ENCODE peak calls at places on chromosome 19, in four cellular contexts. J is GM12878, X is HCT116, K is H1. R is an unnamed sample.

GRCh38 chr19:41641879-41642485 is 15.1 kb upstream of the CEACAM4 start:
- DNase-seq in J (peak; percentile 4), X (peak; percentile 37), K (no peak), R (peak; percentile 54)

GRCh38 chr19:29694166-29694565 is 20.9 kb downstream of the C19orf12 start:
- DNase-seq in J (no peak), X (no peak), K (no peak), R (no peak)

GRCh38 chr19:44891016-44891882 is at the start of gene TOMM40:
- DNase-seq in J (no peak), X (no peak), K (no peak), R (no peak)

GRCh38 chr19:47719047-47719885 is 6.0 kb downstream of the EHD2 start:
- DNase-seq in J (no peak), X (no peak), K (no peak), R (peak; percentile 70)

GRCh38 chr19:41302624-41303351 is 7.2 kb upstream of the CCDC97 start:
- DNase-seq in J (peak; percentile 47), X (no peak), K (no peak), R (no peak)

GRCh38 chr19:35992902-35993765 is 1.9 kb upstream of the SDHAF1 start:
- DNase-seq in J (no peak), X (no peak), K (no peak), R (no peak)

GRCh38 chr19:411723-412355 is 2.9 kb upstream of the C2CD4C start:
- DNase-seq in J (no peak), X (no peak), K (no peak), R (no peak)

GRCh38 chr19:49335071-49335783 is at the start of gene CD37:
- DNase-seq in J (no peak), X (no peak), K (no peak), R (no peak)

GRCh38 chr19:47203254-47203653 is 27.7 kb downstream of the BBC3 start:
- DNase-seq in J (no peak), X (no peak), K (no peak), R (no peak)

GRCh38 chr19:35251456-35251855 is 2.7 kb downstream of the LSR start:
- DNase-seq in J (no peak), X (no peak), K (no peak), R (no peak)

GRCh38 chr19:23946569-23946968 is 31.9 kb downstream of the ZNF726 start:
- DNase-seq in J (no peak), X (no peak), K (no peak), R (no peak)

GRCh38 chr19:41000310-41000737 is 9.2 kb downstream of the CYP2B6 start:
- DNase-seq in J (no peak), X (peak; percentile 73), K (no peak), R (no peak)

GRCh38 chr19:489418-490196 is 6.7 kb upstream of the MADCAM1 start:
- DNase-seq in J (no peak), X (no peak), K (no peak), R (peak; percentile 28)

GRCh38 chr19:45772130-45772880 is 3.3 kb upstream of the SIX5 start:
- DNase-seq in J (no peak), X (no peak), K (no peak), R (no peak)

GRCh38 chr19:27746691-27747380 is 1466.1 kb downstream of the UQCRFS1 start:
- DNase-seq in J (no peak), X (no peak), K (peak; percentile 25), R (no peak)

GRCh38 chr19:41548954-41549688 is 26.8 kb upstream of the CEACAM21 start:
- DNase-seq in J (no peak), X (no peak), K (no peak), R (peak; percentile 89)

GRCh38 chr19:33775731-33776487 is 20.8 kb upstream of the KCTD15 start:
- DNase-seq in J (no peak), X (no peak), K (no peak), R (no peak)

GRCh38 chr19:29546583-29547190 is 20.9 kb downstream of the VSTM2B start:
- DNase-seq in J (no peak), X (no peak), K (no peak), R (no peak)

GRCh38 chr19:48095637-48096175 is 14.9 kb downstream of the PLA2G4C start:
- DNase-seq in J (no peak), X (no peak), K (no peak), R (no peak)

GRCh38 chr19:4851551-4852290 is 15.7 kb downstream of the PLIN3 start:
- DNase-seq in J (no peak), X (no peak), K (peak; percentile 60), R (peak; percentile 53)

GRCh38 chr19:7970716-7971448 is 27.4 kb upstream of the TIMM44 start:
- DNase-seq in J (no peak), X (peak; percentile 8), K (peak; percentile 34), R (peak; percentile 27)

GRCh38 chr19:10863107-10863700 is 8.1 kb upstream of the CARM1 start:
- DNase-seq in J (no peak), X (no peak), K (no peak), R (no peak)

GRCh38 chr19:708154-709141 is at the start of gene PALM:
- DNase-seq in J (no peak), X (no peak), K (no peak), R (no peak)

GRCh38 chr19:11453468-11454341 is 18.3 kb downstream of the PRKCSH start:
- DNase-seq in J (no peak), X (no peak), K (no peak), R (no peak)

GRCh38 chr19:30069535-30070197 is 127.6 kb downstream of the URI1 start:
- DNase-seq in J (no peak), X (no peak), K (no peak), R (no peak)

GRCh38 chr19:52231154-52231565 is 38.2 kb upstream of the ZNF766 start:
- DNase-seq in J (no peak), X (no peak), K (no peak), R (no peak)

GRCh38 chr19:20244356-20244755 is 77.3 kb downstream of the ZNF486 start:
- DNase-seq in J (no peak), X (no peak), K (no peak), R (no peak)

GRCh38 chr19:33186835-33187540 is 7.1 kb upstream of the LRP3 start:
- DNase-seq in J (no peak), X (no peak), K (no peak), R (no peak)

GRCh38 chr19:51065221-51065960 is 499 bp upstream of the KLK13 start:
- DNase-seq in J (no peak), X (no peak), K (no peak), R (no peak)

GRCh38 chr19:51066816-51067215 is 1.9 kb upstream of the KLK13 start:
- DNase-seq in J (no peak), X (no peak), K (no peak), R (no peak)

GRCh38 chr19:51063664-51064063 is 1.2 kb downstream of the KLK13 start:
- DNase-seq in J (no peak), X (no peak), K (no peak), R (no peak)

GRCh38 chr19:51064534-51065220 is at the start of gene KLK13:
- DNase-seq in J (no peak), X (peak; percentile 7), K (peak; percentile 50), R (no peak)

GRCh38 chr19:51066393-51066792 is 1.5 kb upstream of the KLK13 start:
- DNase-seq in J (no peak), X (no peak), K (no peak), R (no peak)
- TF ChIP-seq EZH2 in J (no peak), X (no peak), K (no peak), R (no peak)

GRCh38 chr19:1855828-1856255 is 7.5 kb downstream of the KLF16 start:
- DNase-seq in J (no peak), X (no peak), K (no peak), R (no peak)

GRCh38 chr19:1856345-1856697 is 7.1 kb downstream of the KLF16 start:
- DNase-seq in J (no peak), X (no peak), K (no peak), R (no peak)

GRCh38 chr19:1858412-1859081 is 4.8 kb downstream of the KLF16 start:
- DNase-seq in J (no peak), X (no peak), K (no peak), R (no peak)

GRCh38 chr19:1857648-1858326 is 5.6 kb downstream of the KLF16 start:
- DNase-seq in J (no peak), X (no peak), K (no peak), R (no peak)

GRCh38 chr19:1856698-1857603 is 6.4 kb downstream of the KLF16 start:
- DNase-seq in J (no peak), X (no peak), K (no peak), R (peak; percentile 76)
- H3K79me2 ChIP-seq in J (peaks cover 82% of the 10 kb centered on the region), X (peaks cover 100% of the 10 kb centered on the region), K (peaks cover 68% of the 10 kb centered on the region), R (peaks cover 83% of the 10 kb centered on the region)

DNA sequence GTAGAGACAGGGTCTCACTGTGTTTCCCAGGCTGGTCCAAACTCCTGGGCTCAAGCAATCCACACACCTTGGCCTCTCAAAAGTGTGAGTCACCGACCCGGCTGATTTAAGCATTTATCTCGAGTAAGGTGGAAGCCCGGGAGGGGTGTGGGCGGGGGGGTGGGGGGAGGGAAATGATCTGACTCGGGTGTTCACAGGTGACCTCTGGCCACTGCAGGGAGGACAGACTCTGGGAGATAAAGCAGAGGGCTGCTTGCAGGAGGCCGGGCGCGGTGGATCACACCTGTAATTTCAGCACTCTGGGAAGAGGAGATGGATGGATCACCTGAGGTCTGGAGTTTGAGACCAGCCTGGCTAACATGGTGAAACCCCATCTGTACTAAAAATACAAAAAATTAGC is 7.9 kb downstream of the DENND1C start:
- DNase-seq in J (no peak), X (no peak), K (no peak), R (no peak)
- TF ChIP-seq MAX in J (no peak), X (no peak), K (no peak), R (no peak)

GRCh38 chr19:18610245-18610555 is 2.5 kb upstream of the TMEM59L start:
- DNase-seq in J (no peak), X (no peak), K (no peak), R (no peak)
- TF ChIP-seq EZH2 in J (no peak), X (no peak), K (no peak), R (no peak)

DNA sequence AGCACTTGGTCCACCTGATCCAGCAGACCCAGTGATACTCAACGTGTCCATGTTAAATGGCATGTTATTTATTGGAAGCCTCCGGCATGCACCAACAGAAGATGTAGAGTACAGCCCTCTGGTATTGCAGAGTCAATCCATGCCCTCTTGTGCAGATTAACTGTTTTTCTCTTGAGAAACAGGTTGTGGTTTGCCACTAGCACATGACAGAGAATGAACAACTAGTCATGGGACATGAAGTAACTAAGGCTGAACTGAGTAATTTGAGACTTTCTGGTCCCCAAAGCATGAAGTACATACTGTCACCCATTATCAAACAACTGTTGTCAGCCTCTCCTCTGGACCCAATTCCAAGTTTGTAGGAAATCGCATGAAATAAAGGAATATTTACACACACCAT is 3.2 kb downstream of the ZNF562 start:
- DNase-seq in J (peak; percentile 3), X (no peak), K (no peak), R (no peak)
- H3K79me2 ChIP-seq in J (peaks cover 18% of the 10 kb centered on the region), X (peaks cover 80% of the 10 kb centered on the region), K (no peaks in the 10 kb centered on the region), R (peaks cover 74% of the 10 kb centered on the region)

GRCh38 chr19:39138221-39139211 is 12.9 kb downstream of the PAK4 start:
- DNase-seq in J (no peak), X (no peak), K (no peak), R (no peak)
- TF ChIP-seq MAX in J (no peak), X (no peak), K (no peak), R (no peak)

GRCh38 chr19:39499082-39499642 is 415 bp downstream of the DLL3 start:
- DNase-seq in J (no peak), X (no peak), K (no peak), R (no peak)
- TF ChIP-seq EZH2 in J (no peak), X (no peak), K (peak; percentile 62), R (peak; percentile 74)